ENCODE peak calls at places on chromosomes 1 and 21, in seven cellular contexts. U is dorsolateral prefrontal cortex, T is kidney epithelial cell, S is BE2C, K is body of pancreas, X is Peyer's patch, A is epithelial cell of esophagus. Y is an unnamed sample.

GRCh38 chr1:60132985-60133673 is 59.6 kb upstream of the C1orf87 start:
- DNase-seq in U (no peak), T (peak), S (no peak), K (no peak), X (no peak), A (peak), Y (peak)

GRCh38 chr1:97144527-97144926 is 422.9 kb downstream of the PTBP2 start:
- DNase-seq in U (no peak), T (peak), S (no peak), K (no peak), X (no peak), A (peak), Y (no peak)

GRCh38 chr1:42529724-42530161 is 66.7 kb downstream of the CCDC30 start:
- DNase-seq in U (no peak), T (peak), S (no peak), K (no peak), X (no peak), A (peak), Y (no peak)

GRCh38 chr1:11825131-11825530 is 19.1 kb downstream of the CLCN6 start:
- DNase-seq in U (no peak), T (no peak), S (no peak), K (no peak), X (no peak), A (no peak), Y (no peak)

GRCh38 chr1:199113265-199113869 is 474.5 kb downstream of the PTPRC start:
- DNase-seq in U (peak), T (no peak), S (peak), K (peak), X (peak), A (peak), Y (no peak)

GRCh38 chr21:18178509-18178908 is 66.1 kb upstream of the CHODL start:
- DNase-seq in U (no peak), T (no peak), S (no peak), K (no peak), X (no peak), A (no peak), Y (no peak)

GRCh38 chr1:21378705-21379494 is 61.0 kb upstream of the NBPF3 start:
- DNase-seq in U (no peak), T (peak), S (no peak), K (peak), X (no peak), A (peak), Y (no peak)

GRCh38 chr1:212561501-212561931 is 47.0 kb upstream of the ATF3 start:
- DNase-seq in U (no peak), T (peak), S (no peak), K (no peak), X (no peak), A (peak), Y (no peak)

GRCh38 chr1:209626633-209627348 is 25.4 kb downstream of the LAMB3 start:
- DNase-seq in U (no peak), T (no peak), S (no peak), K (no peak), X (no peak), A (no peak), Y (no peak)

GRCh38 chr21:41245509-41246135 is 71.0 kb upstream of the FAM3B start:
- DNase-seq in U (no peak), T (no peak), S (no peak), K (no peak), X (no peak), A (no peak), Y (peak)

GRCh38 chr1:29849038-29849750 is 612.9 kb downstream of the PTPRU start:
- DNase-seq in U (no peak), T (no peak), S (peak), K (no peak), X (no peak), A (peak), Y (peak)

GRCh38 chr21:31429500-31429899 is 85.4 kb upstream of the TIAM1 start:
- DNase-seq in U (no peak), T (no peak), S (peak), K (no peak), X (no peak), A (no peak), Y (no peak)

GRCh38 chr1:241985787-241986186 is 13.1 kb downstream of the MAP1LC3C start:
- DNase-seq in U (no peak), T (no peak), S (peak), K (peak), X (no peak), A (peak), Y (no peak)

GRCh38 chr1:232457607-232458006 is 172.3 kb downstream of the SIPA1L2 start:
- DNase-seq in U (no peak), T (no peak), S (no peak), K (no peak), X (no peak), A (no peak), Y (no peak)

GRCh38 chr1:192702212-192702993 is 66.5 kb downstream of the RGS13 start:
- DNase-seq in U (no peak), T (peak), S (no peak), K (no peak), X (no peak), A (peak), Y (no peak)

GRCh38 chr1:186435336-186435735 is 25.6 kb downstream of the PDC start:
- DNase-seq in U (no peak), T (no peak), S (no peak), K (no peak), X (no peak), A (peak), Y (no peak)

GRCh38 chr21:25005388-25005787 is 601.9 kb downstream of the MRPL39 start:
- DNase-seq in U (no peak), T (peak), S (no peak), K (no peak), X (no peak), A (no peak), Y (no peak)

GRCh38 chr1:241129207-241129960 is 227.6 kb downstream of the RGS7 start:
- DNase-seq in U (no peak), T (no peak), S (no peak), K (no peak), X (no peak), A (no peak), Y (no peak)

GRCh38 chr1:64000021-64000420 is 203.4 kb upstream of the UBE2U start:
- DNase-seq in U (no peak), T (peak), S (no peak), K (no peak), X (no peak), A (peak), Y (no peak)

GRCh38 chr1:38608202-38608864 is 251.2 kb downstream of the RRAGC start:
- DNase-seq in U (no peak), T (no peak), S (peak), K (no peak), X (no peak), A (no peak), Y (peak)

GRCh38 chr1:167472729-167473529 is 45.4 kb downstream of the CD247 start:
- DNase-seq in U (no peak), T (no peak), S (no peak), K (no peak), X (no peak), A (no peak), Y (no peak)

GRCh38 chr1:30923597-30923996 is 15.0 kb upstream of the SDC3 start:
- DNase-seq in U (no peak), T (no peak), S (no peak), K (no peak), X (no peak), A (no peak), Y (no peak)

GRCh38 chr1:89908993-89909436 is 85.9 kb upstream of the ZNF326 start:
- DNase-seq in U (no peak), T (no peak), S (no peak), K (no peak), X (no peak), A (peak), Y (no peak)

GRCh38 chr1:22529901-22530621 is 33.2 kb upstream of the EPHA8 start:
- DNase-seq in U (no peak), T (no peak), S (no peak), K (no peak), X (no peak), A (no peak), Y (no peak)

GRCh38 chr1:15248238-15248637 is 1.2 kb downstream of the FHAD1 start:
- DNase-seq in U (no peak), T (no peak), S (no peak), K (no peak), X (no peak), A (no peak), Y (no peak)

GRCh38 chr1:60620107-60620506 is 462.3 kb upstream of the NFIA start:
- DNase-seq in U (no peak), T (no peak), S (no peak), K (no peak), X (no peak), A (no peak), Y (no peak)

GRCh38 chr21:44946254-44947041 is 6.6 kb downstream of the SLX9 start:
- DNase-seq in U (no peak), T (no peak), S (peak), K (peak), X (no peak), A (no peak), Y (no peak)

GRCh38 chr1:210296682-210297081 is 32.0 kb upstream of the HHAT start:
- DNase-seq in U (no peak), T (no peak), S (no peak), K (no peak), X (no peak), A (no peak), Y (no peak)

GRCh38 chr21:14670409-14670808 is 124.3 kb upstream of the SAMSN1 start:
- DNase-seq in U (no peak), T (no peak), S (no peak), K (no peak), X (no peak), A (no peak), Y (no peak)

GRCh38 chr1:186155594-186155993 is 219.5 kb downstream of the TPR start:
- DNase-seq in U (no peak), T (peak), S (no peak), K (no peak), X (no peak), A (peak), Y (no peak)

GRCh38 chr1:192530254-192530653 is 45.3 kb upstream of the RGS1 start:
- DNase-seq in U (no peak), T (no peak), S (no peak), K (no peak), X (no peak), A (no peak), Y (no peak)

GRCh38 chr21:42125571-42126544 is 54.7 kb downstream of the UMODL1 start:
- DNase-seq in U (no peak), T (no peak), S (no peak), K (peak), X (no peak), A (peak), Y (no peak)

GRCh38 chr1:85743814-85744213 is 35.6 kb upstream of the ZNHIT6 start:
- DNase-seq in U (no peak), T (no peak), S (no peak), K (no peak), X (no peak), A (no peak), Y (no peak)

GRCh38 chr1:85748120-85748519 is 39.9 kb upstream of the ZNHIT6 start:
- DNase-seq in U (no peak), T (no peak), S (no peak), K (no peak), X (no peak), A (no peak), Y (no peak)

GRCh38 chr1:85746777-85747176 is 38.5 kb upstream of the ZNHIT6 start:
- DNase-seq in U (no peak), T (no peak), S (no peak), K (no peak), X (no peak), A (no peak), Y (no peak)
- TF ChIP-seq CTCF in U (no peak), T (no peak), S (no peak), K (no peak), X (no peak), A (no peak), Y (no peak)

GRCh38 chr1:156357977-156358376 is 11.0 kb upstream of the RHBG start:
- DNase-seq in U (no peak), T (no peak), S (no peak), K (no peak), X (no peak), A (no peak), Y (no peak)

GRCh38 chr1:156356262-156356874 is 12.6 kb upstream of the RHBG start:
- DNase-seq in U (no peak), T (no peak), S (no peak), K (no peak), X (no peak), A (no peak), Y (no peak)

GRCh38 chr1:156359973-156360372 is 9.0 kb upstream of the RHBG start:
- DNase-seq in U (no peak), T (no peak), S (peak), K (no peak), X (no peak), A (peak), Y (no peak)

GRCh38 chr1:156360534-156360933 is 8.5 kb upstream of the RHBG start:
- DNase-seq in U (no peak), T (no peak), S (no peak), K (no peak), X (no peak), A (no peak), Y (no peak)

DNA sequence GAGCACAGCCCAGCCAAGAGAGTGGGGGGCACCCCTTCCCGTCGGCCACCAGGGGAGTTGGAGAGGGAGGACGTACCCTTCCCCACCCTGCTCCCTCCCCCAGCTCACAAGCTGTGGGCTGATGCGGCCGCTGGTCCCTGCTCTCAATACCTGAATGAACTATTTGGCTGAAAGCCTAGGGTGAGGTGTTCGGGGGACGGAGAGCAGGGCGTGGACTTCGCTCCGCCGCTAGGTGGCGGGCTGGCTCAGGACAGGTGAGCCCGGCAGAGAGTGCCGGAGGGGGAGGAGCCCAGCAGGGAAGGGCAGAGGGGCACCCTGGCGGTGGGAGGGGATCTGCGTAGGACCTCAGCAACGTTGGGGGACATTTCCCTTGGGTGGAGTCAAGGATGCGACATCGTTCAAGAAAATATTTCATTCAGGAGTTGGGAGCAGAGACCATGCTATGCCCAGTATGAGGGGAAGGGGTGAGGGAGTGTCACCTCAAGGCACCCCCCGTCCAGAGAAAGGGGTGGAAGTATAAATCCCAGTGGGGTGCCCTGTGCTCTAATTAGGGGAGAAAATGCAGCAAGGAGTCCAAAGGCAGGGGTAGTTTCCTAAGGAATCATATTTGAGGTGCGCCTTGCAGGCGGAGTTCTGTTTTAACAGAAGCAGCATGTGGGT is 12.0 kb upstream of the RHBG start:
- DNase-seq in U (peak), T (no peak), S (peak), K (peak), X (peak), A (peak), Y (no peak)
- TF ChIP-seq CTCF in U (peak), T (peak), S (peak), K (peak), X (peak), A (peak), Y (peak)

DNA sequence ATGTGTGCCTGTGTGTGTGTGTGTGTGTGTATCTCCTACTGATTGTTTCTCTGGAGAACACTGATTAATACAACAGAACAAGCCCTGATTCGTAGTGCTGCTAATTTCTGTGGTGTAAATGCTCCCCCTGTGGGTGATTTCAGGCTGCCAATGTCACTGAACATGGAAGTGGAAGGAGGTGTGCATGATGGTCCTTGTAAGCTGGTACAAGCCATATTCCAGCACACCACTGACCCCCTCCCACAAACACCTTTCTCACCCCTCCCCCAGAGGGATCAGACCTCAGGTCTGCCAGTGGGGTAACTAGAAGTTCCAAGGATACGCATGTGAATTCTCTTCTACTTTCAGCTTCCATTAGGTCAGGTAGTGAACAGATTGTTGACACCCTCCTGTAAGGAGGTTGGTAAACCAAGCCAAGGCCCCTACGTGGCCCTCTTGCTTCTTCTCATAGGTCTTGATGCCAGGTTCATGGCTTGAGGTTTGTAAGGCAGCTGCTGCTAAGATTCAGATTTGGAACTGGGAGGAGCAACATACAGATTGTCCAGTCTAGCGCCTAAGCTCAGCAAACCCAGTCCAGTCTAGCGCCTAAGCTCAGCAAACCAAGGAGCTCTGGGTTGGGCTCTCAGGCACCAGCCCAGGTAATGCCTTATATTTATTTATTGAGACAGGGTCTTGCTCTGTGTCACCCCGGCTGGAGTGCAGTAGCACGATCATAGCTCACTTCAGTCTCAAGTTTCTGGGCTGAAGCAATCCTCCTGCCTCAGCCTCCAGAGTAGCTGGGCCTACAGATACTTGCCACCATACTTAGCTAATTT is 38.7 kb downstream of the DHCR24 start:
- DNase-seq in U (no peak), T (no peak), S (no peak), K (no peak), X (no peak), A (no peak), Y (no peak)
- TF ChIP-seq CTCF in U (no peak), T (no peak), S (no peak), K (no peak), X (no peak), A (no peak), Y (no peak)

GRCh38 chr1:160773088-160773487 is 22.9 kb upstream of the LY9 start:
- DNase-seq in U (no peak), T (no peak), S (no peak), K (no peak), X (no peak), A (no peak), Y (no peak)

GRCh38 chr1:160767417-160768294 is 28.3 kb upstream of the LY9 start:
- DNase-seq in U (no peak), T (no peak), S (no peak), K (no peak), X (no peak), A (peak), Y (no peak)

GRCh38 chr1:160763993-160764392 is 24.9 kb downstream of the SLAMF7 start:
- DNase-seq in U (no peak), T (no peak), S (no peak), K (no peak), X (no peak), A (no peak), Y (no peak)

DNA sequence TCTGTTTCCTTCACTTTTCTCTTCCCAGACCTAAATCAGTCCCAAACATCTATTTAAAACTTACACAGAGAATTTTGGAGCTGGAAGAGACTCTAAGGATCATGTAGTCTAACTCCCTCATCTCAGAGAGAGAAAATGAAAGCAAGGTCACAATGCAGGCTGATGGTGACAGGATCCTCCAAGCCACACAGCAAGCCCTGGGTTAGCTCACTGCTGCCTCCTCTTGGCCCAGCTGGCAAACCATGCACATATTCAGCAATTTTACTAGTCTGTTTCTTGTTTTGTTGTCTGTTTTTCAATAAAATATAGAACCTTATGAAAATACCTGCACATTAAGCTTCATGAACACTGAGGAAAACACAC is 27.7 kb upstream of the LY9 start:
- DNase-seq in U (no peak), T (no peak), S (no peak), K (no peak), X (peak), A (peak), Y (no peak)
- TF ChIP-seq CTCF in U (peak), T (peak), S (peak), K (no peak), X (peak), A (peak), Y (no peak)

GRCh38 chr21:15894596-15894995 is 164.8 kb downstream of the USP25 start:
- DNase-seq in U (no peak), T (no peak), S (no peak), K (no peak), X (no peak), A (no peak), Y (no peak)
- TF ChIP-seq CTCF in U (peak), T (peak), S (peak), K (no peak), X (no peak), A (no peak), Y (peak)

GRCh38 chr1:25616080-25616931 is at the start of gene MAN1C1:
- DNase-seq in U (peak), T (no peak), S (peak), K (peak), X (peak), A (peak), Y (peak)
- TF ChIP-seq CTCF in U (peak), T (peak), S (peak), K (peak), X (peak), A (peak), Y (peak)

DNA sequence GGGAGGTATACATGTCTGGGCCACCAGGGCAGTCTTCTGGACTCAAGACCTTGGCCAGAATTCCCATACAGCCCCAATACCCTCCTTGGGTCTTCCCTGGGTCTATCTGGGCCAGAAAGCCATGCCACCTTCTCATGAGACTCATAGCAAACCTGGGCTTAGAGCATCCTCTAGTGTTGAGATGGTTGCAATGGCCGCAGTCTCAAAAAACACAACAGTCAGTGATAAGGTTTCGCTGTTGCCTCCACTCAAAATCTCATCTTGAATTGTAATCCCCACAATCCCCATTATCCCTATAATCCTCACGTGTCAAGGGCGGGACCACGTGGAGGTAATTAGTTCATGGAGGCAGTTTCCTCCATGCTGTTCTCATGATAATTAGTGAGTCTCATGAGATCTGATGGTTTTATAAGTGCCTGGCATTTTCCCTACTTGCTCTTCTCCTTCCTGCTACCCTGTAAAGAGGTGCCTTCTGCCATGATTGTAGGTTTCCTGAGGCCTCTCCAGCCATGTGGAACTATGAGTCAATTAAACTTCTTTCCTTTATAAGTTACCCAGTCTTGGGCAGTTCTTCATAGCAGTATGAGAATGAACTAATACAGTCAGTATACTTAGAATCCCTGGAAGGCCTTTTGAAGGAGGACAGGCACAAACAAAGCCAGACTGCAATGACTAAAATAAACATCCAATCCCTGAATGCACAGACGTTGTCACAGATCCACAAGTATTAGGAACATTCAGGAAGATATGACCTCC is 77.0 kb downstream of the CTH start:
- DNase-seq in U (no peak), T (no peak), S (peak), K (peak), X (no peak), A (peak), Y (no peak)
- TF ChIP-seq CTCF in U (peak), T (peak), S (peak), K (peak), X (peak), A (peak), Y (peak)